ENCODE peak calls at places on chromosomes 12 and 14, in ten cellular contexts. One of them, this sample, is unnamed.

GRCh38 chr12:122951979-122952892 is 14.0 kb downstream of the ABCB9 start:
- DNase-seq in globus pallidus: peak; percentile 81
- DNase-seq in right cardiac atrium: peak; percentile 86
- DNase-seq in heart left ventricle: peak; percentile 79
- DNase-seq in upper lobe of right lung: peak; percentile 83
- DNase-seq in ecto neural progenitor cell: peak; percentile 84
- DNase-seq in NCI-H1417 treated with DMSO at 0.1 percent for 48 hours: peak; percentile 48
- DNase-seq in activated T-cell treated with anti-CD3 and anti-CD28 coated beads for 24 hours: peak; percentile 65
- DNase-seq in midbrain: peak; percentile 85
- DNase-seq in activated CD8-positive, alpha-beta memory T cell treated with anti-CD3 and anti-CD28 coated beads for 1 hour: peak; percentile 46
- DNase-seq in this sample: peak; percentile 79

GRCh38 chr14:85517113-85517688 is 12.7 kb upstream of the FLRT2 start:
- DNase-seq in activated T-cell treated with anti-CD3 and anti-CD28 coated beads for 24 hours: no peak
- DNase-seq in upper lobe of right lung: no peak
- DNase-seq in NCI-H1417 treated with DMSO at 0.1 percent for 48 hours: no peak
- DNase-seq in midbrain: no peak
- DNase-seq in activated CD8-positive, alpha-beta memory T cell treated with anti-CD3 and anti-CD28 coated beads for 1 hour: no peak
- DNase-seq in ecto neural progenitor cell: no peak
- DNase-seq in right cardiac atrium: no peak
- DNase-seq in globus pallidus: no peak
- DNase-seq in heart left ventricle: no peak
- DNase-seq in this sample: no peak

GRCh38 chr14:62763951-62764350 is 281.3 kb downstream of the KCNH5 start:
- DNase-seq in ecto neural progenitor cell: no peak
- DNase-seq in globus pallidus: no peak
- DNase-seq in right cardiac atrium: no peak
- DNase-seq in activated T-cell treated with anti-CD3 and anti-CD28 coated beads for 24 hours: no peak
- DNase-seq in activated CD8-positive, alpha-beta memory T cell treated with anti-CD3 and anti-CD28 coated beads for 1 hour: no peak
- DNase-seq in midbrain: no peak
- DNase-seq in upper lobe of right lung: no peak
- DNase-seq in NCI-H1417 treated with DMSO at 0.1 percent for 48 hours: no peak
- DNase-seq in heart left ventricle: no peak
- DNase-seq in this sample: no peak

GRCh38 chr14:93231129-93231979 is 24.3 kb downstream of the UBR7 start:
- DNase-seq in upper lobe of right lung: peak; percentile 56
- DNase-seq in NCI-H1417 treated with DMSO at 0.1 percent for 48 hours: no peak
- DNase-seq in activated CD8-positive, alpha-beta memory T cell treated with anti-CD3 and anti-CD28 coated beads for 1 hour: no peak
- DNase-seq in ecto neural progenitor cell: no peak
- DNase-seq in globus pallidus: peak; percentile 35
- DNase-seq in heart left ventricle: peak; percentile 35
- DNase-seq in activated T-cell treated with anti-CD3 and anti-CD28 coated beads for 24 hours: no peak
- DNase-seq in right cardiac atrium: peak; percentile 68
- DNase-seq in midbrain: peak; percentile 4
- DNase-seq in this sample: no peak

GRCh38 chr12:110933326-110933974 is 13.1 kb upstream of the MYL2 start:
- DNase-seq in midbrain: no peak
- DNase-seq in right cardiac atrium: no peak
- DNase-seq in ecto neural progenitor cell: no peak
- DNase-seq in heart left ventricle: no peak
- DNase-seq in activated CD8-positive, alpha-beta memory T cell treated with anti-CD3 and anti-CD28 coated beads for 1 hour: no peak
- DNase-seq in NCI-H1417 treated with DMSO at 0.1 percent for 48 hours: no peak
- DNase-seq in activated T-cell treated with anti-CD3 and anti-CD28 coated beads for 24 hours: no peak
- DNase-seq in globus pallidus: no peak
- DNase-seq in upper lobe of right lung: peak; percentile 39
- DNase-seq in this sample: no peak

GRCh38 chr12:78963439-78964222 is 99.1 kb downstream of the SYT1 start:
- DNase-seq in ecto neural progenitor cell: no peak
- DNase-seq in globus pallidus: no peak
- DNase-seq in heart left ventricle: no peak
- DNase-seq in midbrain: no peak
- DNase-seq in activated T-cell treated with anti-CD3 and anti-CD28 coated beads for 24 hours: no peak
- DNase-seq in right cardiac atrium: no peak
- DNase-seq in NCI-H1417 treated with DMSO at 0.1 percent for 48 hours: no peak
- DNase-seq in upper lobe of right lung: no peak
- DNase-seq in activated CD8-positive, alpha-beta memory T cell treated with anti-CD3 and anti-CD28 coated beads for 1 hour: no peak
- DNase-seq in this sample: no peak

GRCh38 chr12:94609917-94610443 is 40.4 kb downstream of the TMCC3 start:
- DNase-seq in right cardiac atrium: no peak
- DNase-seq in upper lobe of right lung: no peak
- DNase-seq in activated T-cell treated with anti-CD3 and anti-CD28 coated beads for 24 hours: no peak
- DNase-seq in NCI-H1417 treated with DMSO at 0.1 percent for 48 hours: no peak
- DNase-seq in ecto neural progenitor cell: no peak
- DNase-seq in activated CD8-positive, alpha-beta memory T cell treated with anti-CD3 and anti-CD28 coated beads for 1 hour: no peak
- DNase-seq in globus pallidus: no peak
- DNase-seq in heart left ventricle: no peak
- DNase-seq in midbrain: no peak
- DNase-seq in this sample: no peak

GRCh38 chr12:113464852-113465719 is 6.6 kb downstream of the LHX5 start:
- DNase-seq in globus pallidus: no peak
- DNase-seq in heart left ventricle: no peak
- DNase-seq in right cardiac atrium: no peak
- DNase-seq in ecto neural progenitor cell: peak; percentile 84
- DNase-seq in activated T-cell treated with anti-CD3 and anti-CD28 coated beads for 24 hours: no peak
- DNase-seq in activated CD8-positive, alpha-beta memory T cell treated with anti-CD3 and anti-CD28 coated beads for 1 hour: no peak
- DNase-seq in midbrain: no peak
- DNase-seq in NCI-H1417 treated with DMSO at 0.1 percent for 48 hours: no peak
- DNase-seq in upper lobe of right lung: peak; percentile 57
- DNase-seq in this sample: no peak

GRCh38 chr14:73245401-73246325 is 8.4 kb downstream of the PAPLN start:
- DNase-seq in NCI-H1417 treated with DMSO at 0.1 percent for 48 hours: no peak
- DNase-seq in activated T-cell treated with anti-CD3 and anti-CD28 coated beads for 24 hours: peak; percentile 21
- DNase-seq in ecto neural progenitor cell: no peak
- DNase-seq in upper lobe of right lung: peak; percentile 88
- DNase-seq in globus pallidus: no peak
- DNase-seq in activated CD8-positive, alpha-beta memory T cell treated with anti-CD3 and anti-CD28 coated beads for 1 hour: no peak
- DNase-seq in right cardiac atrium: peak; percentile 88
- DNase-seq in midbrain: no peak
- DNase-seq in heart left ventricle: peak; percentile 62
- DNase-seq in this sample: peak; percentile 44

GRCh38 chr14:64338616-64339316 is 44.6 kb upstream of the ESR2 start:
- DNase-seq in ecto neural progenitor cell: peak; percentile 95
- DNase-seq in globus pallidus: peak; percentile 94
- DNase-seq in activated T-cell treated with anti-CD3 and anti-CD28 coated beads for 24 hours: peak; percentile 90
- DNase-seq in activated CD8-positive, alpha-beta memory T cell treated with anti-CD3 and anti-CD28 coated beads for 1 hour: peak; percentile 56
- DNase-seq in midbrain: peak; percentile 95
- DNase-seq in right cardiac atrium: peak; percentile 96
- DNase-seq in heart left ventricle: peak; percentile 95
- DNase-seq in NCI-H1417 treated with DMSO at 0.1 percent for 48 hours: peak; percentile 90
- DNase-seq in upper lobe of right lung: peak; percentile 96
- DNase-seq in this sample: peak; percentile 92

GRCh38 chr12:58765076-58765475 is 155.2 kb downstream of the LRIG3 start:
- DNase-seq in NCI-H1417 treated with DMSO at 0.1 percent for 48 hours: peak; percentile 40
- DNase-seq in globus pallidus: no peak
- DNase-seq in ecto neural progenitor cell: no peak
- DNase-seq in heart left ventricle: no peak
- DNase-seq in midbrain: no peak
- DNase-seq in activated T-cell treated with anti-CD3 and anti-CD28 coated beads for 24 hours: no peak
- DNase-seq in upper lobe of right lung: no peak
- DNase-seq in activated CD8-positive, alpha-beta memory T cell treated with anti-CD3 and anti-CD28 coated beads for 1 hour: no peak
- DNase-seq in right cardiac atrium: no peak
- DNase-seq in this sample: no peak

GRCh38 chr12:7395950-7396349 is 48.0 kb downstream of the CD163L1 start:
- DNase-seq in right cardiac atrium: no peak
- DNase-seq in ecto neural progenitor cell: no peak
- DNase-seq in activated CD8-positive, alpha-beta memory T cell treated with anti-CD3 and anti-CD28 coated beads for 1 hour: no peak
- DNase-seq in midbrain: no peak
- DNase-seq in activated T-cell treated with anti-CD3 and anti-CD28 coated beads for 24 hours: no peak
- DNase-seq in NCI-H1417 treated with DMSO at 0.1 percent for 48 hours: no peak
- DNase-seq in upper lobe of right lung: no peak
- DNase-seq in heart left ventricle: no peak
- DNase-seq in globus pallidus: no peak
- DNase-seq in this sample: no peak

GRCh38 chr14:34693228-34693939 is 21.0 kb downstream of the CFL2 start:
- DNase-seq in right cardiac atrium: no peak
- DNase-seq in globus pallidus: no peak
- DNase-seq in heart left ventricle: no peak
- DNase-seq in activated T-cell treated with anti-CD3 and anti-CD28 coated beads for 24 hours: no peak
- DNase-seq in activated CD8-positive, alpha-beta memory T cell treated with anti-CD3 and anti-CD28 coated beads for 1 hour: no peak
- DNase-seq in ecto neural progenitor cell: no peak
- DNase-seq in upper lobe of right lung: peak; percentile 69
- DNase-seq in NCI-H1417 treated with DMSO at 0.1 percent for 48 hours: no peak
- DNase-seq in midbrain: no peak
- DNase-seq in this sample: no peak

GRCh38 chr12:65500121-65500846 is 221.8 kb downstream of the MSRB3 start:
- DNase-seq in upper lobe of right lung: no peak
- DNase-seq in activated T-cell treated with anti-CD3 and anti-CD28 coated beads for 24 hours: no peak
- DNase-seq in NCI-H1417 treated with DMSO at 0.1 percent for 48 hours: no peak
- DNase-seq in midbrain: no peak
- DNase-seq in right cardiac atrium: no peak
- DNase-seq in activated CD8-positive, alpha-beta memory T cell treated with anti-CD3 and anti-CD28 coated beads for 1 hour: no peak
- DNase-seq in heart left ventricle: no peak
- DNase-seq in globus pallidus: no peak
- DNase-seq in ecto neural progenitor cell: peak; percentile 31
- DNase-seq in this sample: no peak

GRCh38 chr14:101185946-101186345 is 282.4 kb upstream of the RTL1 start:
- DNase-seq in activated CD8-positive, alpha-beta memory T cell treated with anti-CD3 and anti-CD28 coated beads for 1 hour: no peak
- DNase-seq in right cardiac atrium: no peak
- DNase-seq in ecto neural progenitor cell: no peak
- DNase-seq in activated T-cell treated with anti-CD3 and anti-CD28 coated beads for 24 hours: no peak
- DNase-seq in upper lobe of right lung: no peak
- DNase-seq in heart left ventricle: no peak
- DNase-seq in midbrain: no peak
- DNase-seq in globus pallidus: no peak
- DNase-seq in NCI-H1417 treated with DMSO at 0.1 percent for 48 hours: no peak
- DNase-seq in this sample: no peak

GRCh38 chr12:48973992-48974673 is 2.6 kb upstream of the WNT10B start:
- DNase-seq in ecto neural progenitor cell: peak; percentile 91
- DNase-seq in heart left ventricle: no peak
- DNase-seq in midbrain: no peak
- DNase-seq in NCI-H1417 treated with DMSO at 0.1 percent for 48 hours: no peak
- DNase-seq in upper lobe of right lung: peak; percentile 76
- DNase-seq in activated T-cell treated with anti-CD3 and anti-CD28 coated beads for 24 hours: no peak
- DNase-seq in activated CD8-positive, alpha-beta memory T cell treated with anti-CD3 and anti-CD28 coated beads for 1 hour: no peak
- DNase-seq in right cardiac atrium: peak; percentile 91
- DNase-seq in globus pallidus: no peak
- DNase-seq in this sample: peak; percentile 37

GRCh38 chr12:116537149-116537904 is 21.9 kb upstream of the MAP1LC3B2 start:
- DNase-seq in upper lobe of right lung: no peak
- DNase-seq in right cardiac atrium: no peak
- DNase-seq in NCI-H1417 treated with DMSO at 0.1 percent for 48 hours: no peak
- DNase-seq in activated T-cell treated with anti-CD3 and anti-CD28 coated beads for 24 hours: no peak
- DNase-seq in midbrain: no peak
- DNase-seq in ecto neural progenitor cell: no peak
- DNase-seq in globus pallidus: no peak
- DNase-seq in activated CD8-positive, alpha-beta memory T cell treated with anti-CD3 and anti-CD28 coated beads for 1 hour: no peak
- DNase-seq in heart left ventricle: no peak
- DNase-seq in this sample: no peak

GRCh38 chr12:109482894-109483293 is 5.5 kb downstream of the UBE3B start:
- DNase-seq in activated T-cell treated with anti-CD3 and anti-CD28 coated beads for 24 hours: no peak
- DNase-seq in heart left ventricle: no peak
- DNase-seq in activated CD8-positive, alpha-beta memory T cell treated with anti-CD3 and anti-CD28 coated beads for 1 hour: no peak
- DNase-seq in right cardiac atrium: no peak
- DNase-seq in midbrain: no peak
- DNase-seq in globus pallidus: no peak
- DNase-seq in upper lobe of right lung: no peak
- DNase-seq in ecto neural progenitor cell: no peak
- DNase-seq in NCI-H1417 treated with DMSO at 0.1 percent for 48 hours: no peak
- DNase-seq in this sample: no peak

GRCh38 chr14:59728294-59728693 is 142.3 kb downstream of the RTN1 start:
- DNase-seq in right cardiac atrium: no peak
- DNase-seq in globus pallidus: no peak
- DNase-seq in activated CD8-positive, alpha-beta memory T cell treated with anti-CD3 and anti-CD28 coated beads for 1 hour: no peak
- DNase-seq in midbrain: no peak
- DNase-seq in ecto neural progenitor cell: no peak
- DNase-seq in upper lobe of right lung: no peak
- DNase-seq in NCI-H1417 treated with DMSO at 0.1 percent for 48 hours: no peak
- DNase-seq in heart left ventricle: no peak
- DNase-seq in activated T-cell treated with anti-CD3 and anti-CD28 coated beads for 24 hours: no peak
- DNase-seq in this sample: no peak

GRCh38 chr12:79848321-79848720 is 86.6 kb downstream of the PPP1R12A start:
- DNase-seq in right cardiac atrium: no peak
- DNase-seq in activated T-cell treated with anti-CD3 and anti-CD28 coated beads for 24 hours: no peak
- DNase-seq in NCI-H1417 treated with DMSO at 0.1 percent for 48 hours: no peak
- DNase-seq in activated CD8-positive, alpha-beta memory T cell treated with anti-CD3 and anti-CD28 coated beads for 1 hour: no peak
- DNase-seq in heart left ventricle: no peak
- DNase-seq in upper lobe of right lung: no peak
- DNase-seq in globus pallidus: no peak
- DNase-seq in midbrain: no peak
- DNase-seq in ecto neural progenitor cell: no peak
- DNase-seq in this sample: no peak

GRCh38 chr12:130633771-130634170 is 82.3 kb downstream of the RIMBP2 start:
- DNase-seq in activated T-cell treated with anti-CD3 and anti-CD28 coated beads for 24 hours: no peak
- DNase-seq in ecto neural progenitor cell: peak; percentile 81
- DNase-seq in globus pallidus: peak; percentile 46
- DNase-seq in upper lobe of right lung: peak; percentile 63
- DNase-seq in right cardiac atrium: no peak
- DNase-seq in activated CD8-positive, alpha-beta memory T cell treated with anti-CD3 and anti-CD28 coated beads for 1 hour: no peak
- DNase-seq in NCI-H1417 treated with DMSO at 0.1 percent for 48 hours: peak; percentile 71
- DNase-seq in midbrain: peak; percentile 32
- DNase-seq in heart left ventricle: no peak
- DNase-seq in this sample: no peak

GRCh38 chr12:69469854-69470188 is 367 bp upstream of the FRS2 start:
- DNase-seq in globus pallidus: no peak
- DNase-seq in NCI-H1417 treated with DMSO at 0.1 percent for 48 hours: no peak
- DNase-seq in ecto neural progenitor cell: no peak
- DNase-seq in right cardiac atrium: no peak
- DNase-seq in midbrain: no peak
- DNase-seq in upper lobe of right lung: no peak
- DNase-seq in heart left ventricle: no peak
- DNase-seq in activated T-cell treated with anti-CD3 and anti-CD28 coated beads for 24 hours: no peak
- DNase-seq in activated CD8-positive, alpha-beta memory T cell treated with anti-CD3 and anti-CD28 coated beads for 1 hour: no peak
- DNase-seq in this sample: no peak

GRCh38 chr12:111437816-111438454 is 32.2 kb downstream of the SH2B3 start:
- DNase-seq in midbrain: no peak
- DNase-seq in upper lobe of right lung: no peak
- DNase-seq in activated CD8-positive, alpha-beta memory T cell treated with anti-CD3 and anti-CD28 coated beads for 1 hour: no peak
- DNase-seq in heart left ventricle: peak; percentile 60
- DNase-seq in globus pallidus: no peak
- DNase-seq in ecto neural progenitor cell: no peak
- DNase-seq in right cardiac atrium: peak; percentile 77
- DNase-seq in activated T-cell treated with anti-CD3 and anti-CD28 coated beads for 24 hours: no peak
- DNase-seq in NCI-H1417 treated with DMSO at 0.1 percent for 48 hours: no peak
- DNase-seq in this sample: no peak

GRCh38 chr14:74604896-74605295 is 7.1 kb downstream of the LTBP2 start:
- DNase-seq in activated T-cell treated with anti-CD3 and anti-CD28 coated beads for 24 hours: no peak
- DNase-seq in heart left ventricle: no peak
- DNase-seq in ecto neural progenitor cell: no peak
- DNase-seq in right cardiac atrium: no peak
- DNase-seq in globus pallidus: no peak
- DNase-seq in activated CD8-positive, alpha-beta memory T cell treated with anti-CD3 and anti-CD28 coated beads for 1 hour: no peak
- DNase-seq in NCI-H1417 treated with DMSO at 0.1 percent for 48 hours: no peak
- DNase-seq in upper lobe of right lung: no peak
- DNase-seq in midbrain: no peak
- DNase-seq in this sample: no peak

GRCh38 chr12:62692884-62693283 is 226.3 kb downstream of the MON2 start:
- DNase-seq in NCI-H1417 treated with DMSO at 0.1 percent for 48 hours: no peak
- DNase-seq in activated CD8-positive, alpha-beta memory T cell treated with anti-CD3 and anti-CD28 coated beads for 1 hour: no peak
- DNase-seq in activated T-cell treated with anti-CD3 and anti-CD28 coated beads for 24 hours: no peak
- DNase-seq in heart left ventricle: no peak
- DNase-seq in globus pallidus: no peak
- DNase-seq in ecto neural progenitor cell: no peak
- DNase-seq in midbrain: no peak
- DNase-seq in right cardiac atrium: no peak
- DNase-seq in upper lobe of right lung: no peak
- DNase-seq in this sample: no peak

This sample was measured in stimulated activated CD4-positive, alpha-beta T cell treated with anti-CD3 and anti-CD28 coated beads, Interleukin-4, amount 100 ng/mL, for 24 hours.